ENCODE peak calls at places on chromosomes 12 and 14, in six cellular contexts. S is HCT116, G is astrocyte, Y is hepatocyte, V is PC-9, U is H1. L is an unnamed sample. For H3K79me2, the result is how much of the 10 kb centered on the place peaks cover.

GRCh38 chr12:123712780-123713319 is 697 bp downstream of the ATP6V0A2 start:
- DNase-seq in S (no peak), V (no peak), Y (no peak), G (no peak), U (no peak), L (no peak)

GRCh38 chr14:104296388-104297312 is 158.3 kb downstream of the KIF26A start:
- DNase-seq in G (no peak), Y (no peak), U (no peak), S (no peak), V (no peak), L (no peak)

GRCh38 chr12:1093166-1093751 is 102.2 kb downstream of the ERC1 start:
- DNase-seq in G (peak), Y (peak), U (no peak), S (peak), V (peak), L (no peak)

GRCh38 chr12:60262378-60262777 is 666.5 kb downstream of the SLC16A7 start:
- DNase-seq in S (no peak), G (no peak), Y (no peak), V (no peak), U (no peak), L (no peak)

GRCh38 chr12:80939231-80939950 is 1.7 kb upstream of the LIN7A start:
- DNase-seq in V (no peak), U (no peak), G (no peak), Y (no peak), S (no peak), L (no peak)

GRCh38 chr12:109863961-109864712 is 16.2 kb downstream of the GLTP start:
- DNase-seq in G (no peak), S (no peak), U (no peak), Y (peak), V (no peak), L (no peak)

GRCh38 chr12:88228720-88229119 is 86.6 kb downstream of the TMTC3 start:
- DNase-seq in S (no peak), U (no peak), G (no peak), Y (no peak), V (no peak), L (no peak)

GRCh38 chr14:55901281-55901680 is 216.9 kb upstream of the PELI2 start:
- DNase-seq in U (no peak), G (peak), S (no peak), V (no peak), Y (no peak), L (no peak)

GRCh38 chr12:27900920-27901879 is 71.3 kb downstream of the PTHLH start:
- DNase-seq in U (no peak), G (no peak), Y (no peak), S (no peak), V (no peak), L (no peak)

GRCh38 chr14:64825498-64825897 is 54.2 kb downstream of the SPTB start:
- DNase-seq in Y (no peak), S (no peak), U (no peak), V (no peak), G (no peak), L (no peak)

GRCh38 chr14:59428581-59429012 is 36.6 kb downstream of the GPR135 start:
- DNase-seq in G (peak), V (no peak), U (no peak), Y (no peak), S (no peak), L (no peak)

GRCh38 chr14:96905825-96906224 is 108.6 kb downstream of the VRK1 start:
- DNase-seq in S (no peak), V (no peak), Y (no peak), G (no peak), U (no peak), L (no peak)

GRCh38 chr12:67534671-67535070 is 113.9 kb upstream of the DYRK2 start:
- DNase-seq in S (no peak), G (peak), Y (peak), U (no peak), V (peak), L (peak)

GRCh38 chr12:11705010-11705409 is 55.5 kb downstream of the ETV6 start:
- DNase-seq in G (peak), Y (peak), V (peak), U (no peak), S (no peak), L (peak)

GRCh38 chr14:98173291-98173690 is 1098.7 kb downstream of the BCL11B start:
- DNase-seq in G (no peak), U (no peak), S (no peak), V (no peak), Y (no peak), L (no peak)

GRCh38 chr12:57888407-57889157 is 42.1 kb upstream of the CTDSP2 start:
- DNase-seq in Y (peak), U (no peak), G (peak), S (no peak), V (peak), L (peak)

GRCh38 chr12:59164991-59165718 is 244.9 kb upstream of the LRIG3 start:
- DNase-seq in U (no peak), S (peak), Y (peak), G (peak), V (peak), L (no peak)

GRCh38 chr14:23881292-23881691 is 72.3 kb upstream of the DHRS4 start:
- DNase-seq in S (no peak), V (no peak), Y (no peak), U (no peak), G (peak), L (no peak)

GRCh38 chr12:40692617-40693502 is 621 bp downstream of the CNTN1 start:
- DNase-seq in G (no peak), Y (peak), S (no peak), V (peak), U (no peak), L (no peak)

GRCh38 chr12:23428758-23429157 is 520.7 kb downstream of the SOX5 start:
- DNase-seq in Y (no peak), G (no peak), S (no peak), U (no peak), V (no peak), L (no peak)

GRCh38 chr14:53786045-53786444 is 170.6 kb downstream of the BMP4 start:
- DNase-seq in G (no peak), U (no peak), Y (no peak), V (no peak), S (no peak), L (no peak)

GRCh38 chr12:26198742-26199141 is 3.4 kb downstream of the SSPN start:
- DNase-seq in V (no peak), U (no peak), G (peak), Y (peak), S (no peak), L (no peak)

GRCh38 chr12:13203028-13203922 is 6.7 kb downstream of the EMP1 start:
- DNase-seq in U (peak), Y (no peak), G (no peak), V (peak), S (no peak), L (no peak)

GRCh38 chr12:46635818-46636217 is 190.0 kb downstream of the SLC38A4 start:
- DNase-seq in S (no peak), Y (no peak), V (no peak), G (no peak), U (no peak), L (no peak)

GRCh38 chr14:46571970-46572369 is 79.6 kb downstream of the RPL10L start:
- DNase-seq in V (no peak), Y (no peak), U (no peak), G (peak), S (no peak), L (no peak)

GRCh38 chr12:14239935-14240872 is 125.3 kb upstream of the ATF7IP start:
- DNase-seq in Y (peak), G (peak), U (no peak), S (no peak), V (peak), L (no peak)

GRCh38 chr14:74518221-74518620 is 24.7 kb downstream of the ISCA2 start:
- DNase-seq in Y (no peak), U (no peak), V (no peak), S (no peak), G (no peak), L (no peak)

GRCh38 chr14:61528591-61529021 is 166.7 kb upstream of the HIF1A start:
- DNase-seq in G (peak), S (no peak), Y (no peak), U (no peak), V (no peak), L (peak)

GRCh38 chr14:94924189-94924588 is 154.3 kb upstream of the GSC start:
- DNase-seq in Y (no peak), G (no peak), S (no peak), U (no peak), V (no peak), L (no peak)

DNA sequence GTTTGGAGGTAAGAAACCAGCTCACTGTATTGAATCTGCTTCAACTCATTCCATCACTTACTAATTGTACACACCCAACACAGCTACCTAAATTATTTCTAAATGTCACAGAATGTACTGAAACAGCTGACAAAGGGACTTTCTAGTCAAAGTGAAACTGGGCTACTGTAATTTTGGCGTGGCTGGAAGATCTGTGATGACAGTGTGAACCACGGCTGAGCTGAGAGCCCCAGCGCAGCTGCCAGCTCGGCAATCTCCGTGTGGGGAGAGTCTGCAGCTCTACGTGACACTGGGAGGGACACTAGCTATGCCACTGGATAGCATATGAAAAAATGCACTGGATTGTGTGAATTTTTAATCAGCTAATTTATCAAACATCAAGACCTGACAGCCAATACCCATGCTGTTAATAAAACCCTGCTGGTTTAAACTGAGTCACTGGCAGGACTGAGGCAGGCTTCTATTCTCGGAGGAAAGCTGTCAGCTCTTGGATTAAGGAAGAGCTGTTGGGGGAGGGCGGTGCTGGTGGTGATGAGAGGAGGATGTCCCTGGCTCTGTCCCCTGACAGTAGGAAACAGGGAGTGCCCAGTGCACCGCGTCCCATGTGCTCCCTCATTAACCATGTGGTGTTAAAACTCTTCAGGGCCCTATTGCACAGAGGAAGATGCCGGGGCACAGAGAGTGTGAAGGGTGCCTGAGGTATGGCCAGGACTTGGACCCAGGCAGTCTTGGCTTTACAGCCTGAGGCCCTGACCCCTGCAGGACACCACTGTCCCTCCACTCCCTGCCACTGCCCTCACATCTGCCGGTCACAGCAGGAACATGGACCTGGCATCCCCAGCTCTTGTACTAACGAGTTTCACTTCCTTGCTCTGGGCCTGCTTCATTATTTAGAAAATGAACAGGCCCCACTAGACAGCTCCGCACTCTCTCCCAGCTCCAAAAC is 13.3 kb downstream of the SLC15A4 start:
- DNase-seq in Y (no peak), U (no peak), G (no peak), V (no peak), S (no peak), L (no peak)
- H3K79me2 ChIP-seq in Y (half or more), U (half or more), G (half or more), V (under half), S (half or more), L (half or more)

DNA sequence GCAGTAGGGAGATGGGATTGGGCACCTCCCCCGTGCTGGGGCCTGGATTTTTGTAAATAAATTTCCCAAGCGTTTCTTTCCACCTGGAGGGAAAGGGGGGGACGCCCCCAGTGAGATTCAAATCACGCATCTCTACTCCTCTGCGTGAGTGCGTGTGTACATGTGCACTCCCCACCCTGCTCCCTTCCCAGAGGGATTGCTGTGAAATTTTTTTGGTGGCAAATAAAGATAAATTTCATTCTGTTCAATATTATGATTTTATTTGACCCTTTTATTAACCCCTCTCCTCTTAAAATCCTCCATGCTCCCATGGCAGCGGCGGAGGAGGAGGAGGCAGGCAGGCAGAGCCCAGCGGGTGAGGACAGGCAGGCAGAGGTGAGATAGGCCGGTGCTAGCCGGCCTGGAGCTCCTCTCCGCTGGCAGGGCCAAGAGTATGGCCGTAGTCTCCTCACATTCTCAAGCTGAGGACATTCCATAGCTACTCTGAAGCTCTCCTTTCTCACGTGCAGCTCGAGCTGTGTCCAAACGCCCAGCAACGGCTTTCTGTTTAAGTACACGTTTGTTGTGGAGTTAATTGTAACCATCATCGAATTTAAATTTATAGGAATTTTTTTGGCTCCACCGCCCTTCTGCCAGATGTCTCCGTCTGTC is 1.5 kb upstream of the HOTAIR start:
- DNase-seq in G (no peak), S (no peak), Y (no peak), U (no peak), V (no peak), L (no peak)
- TF ChIP-seq CTCF in G (no peak), S (no peak), Y (no peak), U (no peak), V (no peak), L (no peak)

DNA sequence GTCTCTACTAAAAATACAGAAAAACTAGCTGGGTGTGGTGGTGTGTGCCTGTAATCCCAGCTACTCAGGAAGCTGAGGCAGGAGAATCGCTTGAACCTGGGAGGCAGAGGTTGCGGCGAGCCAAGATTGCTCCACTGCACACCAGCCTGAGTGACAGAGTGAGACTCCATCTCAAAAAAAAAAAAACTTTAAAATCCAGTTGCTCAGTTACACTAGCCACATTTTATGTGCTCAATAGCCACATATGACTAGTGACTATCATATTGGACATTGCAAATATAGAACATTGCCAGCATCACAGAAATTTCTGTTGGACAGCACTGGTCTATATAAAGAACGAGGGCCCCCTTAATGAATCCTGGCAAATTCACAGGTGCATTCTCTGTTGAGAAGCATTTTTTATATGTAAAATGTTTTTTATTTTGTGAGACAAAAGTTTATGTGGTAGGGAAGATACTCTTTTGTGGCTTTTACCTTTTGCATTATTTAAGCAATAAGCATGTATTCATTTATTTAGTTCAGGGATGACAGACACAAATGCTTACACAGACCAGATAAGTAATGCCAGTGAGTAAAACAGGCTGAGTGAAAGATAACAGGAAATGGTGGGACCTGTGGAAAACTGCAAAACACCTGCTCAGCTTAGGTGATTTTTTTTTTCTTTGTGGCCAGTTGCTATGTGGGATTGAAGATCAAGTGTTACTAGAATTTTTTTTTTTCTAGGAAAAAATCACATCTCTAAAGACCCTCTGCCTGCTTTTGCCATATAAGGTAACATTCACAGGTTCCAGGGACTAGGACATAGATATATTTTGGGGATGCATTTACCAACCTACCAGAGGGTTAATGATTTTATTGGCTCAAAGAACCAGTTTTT is 9.4 kb downstream of the PSMA6 start:
- DNase-seq in S (no peak), V (no peak), G (no peak), U (no peak), Y (no peak), L (no peak)
- H3K79me2 ChIP-seq in S (half or more), V (half or more), G (half or more), U (half or more), Y (half or more), L (half or more)

DNA sequence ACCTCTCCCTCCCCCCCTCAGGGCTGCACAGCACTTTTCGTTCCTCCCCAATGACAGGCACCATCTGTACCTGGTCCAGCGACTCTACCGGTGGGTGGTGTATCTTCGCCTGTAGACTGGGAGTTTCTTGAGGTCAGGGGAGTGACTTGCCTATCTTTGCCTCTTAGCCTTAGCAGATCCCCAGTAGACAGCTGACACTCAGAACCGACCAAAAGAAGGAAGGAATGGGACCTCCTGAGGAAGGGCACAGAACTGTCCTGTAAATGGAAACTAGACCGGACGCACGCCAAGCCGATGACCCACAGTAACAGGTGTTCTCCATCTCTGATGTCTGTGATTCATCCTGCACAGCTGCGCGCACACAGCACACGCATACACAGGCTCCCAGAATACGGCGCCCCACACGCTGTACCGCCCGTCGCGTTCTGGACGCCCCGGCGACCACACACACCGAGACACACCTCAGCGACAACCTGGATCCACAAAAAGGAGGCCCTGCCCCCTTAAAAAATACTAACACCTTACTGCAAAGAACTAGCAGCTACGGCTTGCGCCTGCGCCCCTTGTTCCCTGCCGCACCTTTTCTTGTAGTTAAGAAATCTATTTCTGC is 673 bp upstream of the TTC9 start:
- DNase-seq in U (no peak), S (no peak), Y (peak), G (peak), V (peak), L (no peak)
- TF ChIP-seq CTCF in U (no peak), S (no peak), Y (no peak), G (no peak), V (no peak), L (no peak)

GRCh38 chr12:130367003-130367402 is 29.3 kb downstream of the PIWIL1 start:
- DNase-seq in S (no peak), G (no peak), U (no peak), Y (no peak), V (no peak), L (no peak)
- H3K79me2 ChIP-seq in S (under half), G (under half), U (under half), Y (under half), V (under half), L (under half)

DNA sequence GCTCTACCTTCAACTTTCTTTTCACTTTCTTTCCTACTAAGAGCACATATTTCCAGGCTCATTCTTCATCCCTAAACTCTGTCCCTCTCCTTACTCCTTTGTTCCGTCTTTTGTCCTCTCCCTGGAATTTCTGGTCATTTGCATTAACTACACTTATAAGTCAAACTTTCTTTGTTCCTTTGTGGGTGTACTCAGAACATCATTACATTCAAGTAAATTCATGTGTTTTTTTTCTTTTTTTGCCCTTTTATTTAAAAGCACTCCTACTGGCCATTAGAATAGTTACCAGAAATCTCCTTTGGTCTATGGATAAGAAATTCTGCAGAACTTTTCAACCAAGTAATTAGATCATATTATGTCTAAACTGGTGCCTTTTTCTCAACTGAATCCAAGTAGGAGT is 802.6 kb downstream of the DIO2 start:
- DNase-seq in Y (no peak), U (no peak), G (no peak), V (no peak), S (no peak), L (no peak)
- TF ChIP-seq CTCF in Y (no peak), U (no peak), G (no peak), V (no peak), S (no peak), L (no peak)

DNA sequence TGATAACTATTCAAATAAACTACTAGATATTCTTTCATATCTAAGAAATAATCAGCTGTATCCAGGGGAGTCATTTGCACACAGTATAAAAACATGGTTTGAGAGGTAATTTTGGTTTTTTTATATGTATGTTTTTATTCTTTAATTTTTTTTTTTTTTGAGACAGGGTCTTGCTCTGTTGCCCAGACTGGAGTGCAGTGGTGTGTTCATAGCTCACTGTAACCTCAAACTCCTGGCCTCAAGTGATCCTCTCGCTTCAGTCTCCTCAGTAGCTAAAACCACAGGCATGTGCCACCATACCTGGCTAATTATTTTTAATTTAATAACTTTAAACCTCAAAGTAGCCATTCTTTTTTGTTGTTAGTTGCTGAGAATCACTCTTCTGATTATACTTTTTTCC is 1.8 kb downstream of the PRORP start:
- DNase-seq in G (no peak), Y (peak), U (no peak), S (no peak), V (no peak), L (no peak)
- H3K79me2 ChIP-seq in G (half or more), Y (half or more), U (under half), S (under half), V (under half), L (under half)